ENCODE peak calls at places on chromosome 5, in seven cellular contexts. W, I, G, H, P, A and Y are unnamed samples.

GRCh38 chr5:122907238-122907637 is 61.8 kb downstream of the SNX24 start:
- DNase-seq in W (no peak), I (no peak), G (peak; percentile 85), H (no peak), P (no peak), A (no peak), Y (no peak)

GRCh38 chr5:176429972-176430371 is 13.6 kb upstream of the CLTB start:
- DNase-seq in W (no peak), I (no peak), G (no peak), H (no peak), P (no peak), A (no peak), Y (no peak)

GRCh38 chr5:126450388-126450787 is 27.2 kb downstream of the GRAMD2B start:
- DNase-seq in W (no peak), I (no peak), G (no peak), H (peak; percentile 18), P (no peak), A (no peak), Y (peak; percentile 49)

GRCh38 chr5:143807401-143807800 is 4.6 kb upstream of the HMHB1 start:
- DNase-seq in W (no peak), I (no peak), G (no peak), H (no peak), P (no peak), A (no peak), Y (no peak)

GRCh38 chr5:107263387-107264003 is 407.2 kb downstream of the EFNA5 start:
- DNase-seq in W (no peak), I (no peak), G (no peak), H (no peak), P (no peak), A (no peak), Y (no peak)

GRCh38 chr5:180291943-180292831 is at the start of gene MAPK9:
- DNase-seq in W (peak; percentile 54), I (no peak), G (peak; percentile 80), H (peak; percentile 89), P (peak; percentile 79), A (no peak), Y (peak; percentile 88)

GRCh38 chr5:166427211-166427610 is 1864.2 kb upstream of the WWC1 start:
- DNase-seq in W (no peak), I (no peak), G (no peak), H (no peak), P (no peak), A (no peak), Y (no peak)

GRCh38 chr5:100550531-100551036 is 15.4 kb downstream of the FAM174A start:
- DNase-seq in W (peak; percentile 6), I (no peak), G (peak; percentile 10), H (no peak), P (no peak), A (no peak), Y (no peak)

GRCh38 chr5:124504081-124504916 is 242.1 kb downstream of the ZNF608 start:
- DNase-seq in W (no peak), I (no peak), G (no peak), H (no peak), P (no peak), A (no peak), Y (no peak)

GRCh38 chr5:174190073-174190675 is 144.7 kb downstream of the NSG2 start:
- DNase-seq in W (no peak), I (no peak), G (no peak), H (no peak), P (no peak), A (no peak), Y (no peak)

GRCh38 chr5:55523293-55523692 is 11.5 kb downstream of the PLPP1 start:
- DNase-seq in W (no peak), I (no peak), G (no peak), H (no peak), P (no peak), A (no peak), Y (no peak)

GRCh38 chr5:87499478-87500410 is 87.0 kb upstream of the CCNH start:
- DNase-seq in W (no peak), I (no peak), G (peak; percentile 0), H (no peak), P (no peak), A (no peak), Y (no peak)

GRCh38 chr5:154779105-154779504 is 23.9 kb downstream of the LARP1 start:
- DNase-seq in W (peak; percentile 60), I (peak; percentile 68), G (peak; percentile 91), H (no peak), P (no peak), A (no peak), Y (no peak)

GRCh38 chr5:29304555-29304954 is 1888.9 kb upstream of the CDH6 start:
- DNase-seq in W (no peak), I (no peak), G (no peak), H (no peak), P (no peak), A (no peak), Y (no peak)

GRCh38 chr5:151357792-151358191 is 10.4 kb upstream of the SLC36A2 start:
- DNase-seq in W (no peak), I (no peak), G (peak; percentile 31), H (no peak), P (no peak), A (no peak), Y (no peak)

GRCh38 chr5:78756853-78757252 is 108.3 kb upstream of the LHFPL2 start:
- DNase-seq in W (no peak), I (no peak), G (no peak), H (no peak), P (no peak), A (no peak), Y (no peak)

GRCh38 chr5:149737355-149737754 is 7.2 kb downstream of the PPARGC1B start:
- DNase-seq in W (no peak), I (no peak), G (no peak), H (no peak), P (no peak), A (no peak), Y (no peak)

GRCh38 chr5:126877011-126877410 is 100.1 kb downstream of the LMNB1 start:
- DNase-seq in W (no peak), I (peak; percentile 15), G (peak; percentile 32), H (no peak), P (no peak), A (no peak), Y (no peak)

GRCh38 chr5:75885849-75886596 is 168.8 kb upstream of the POC5 start:
- DNase-seq in W (no peak), I (no peak), G (peak; percentile 15), H (peak; percentile 2), P (no peak), A (no peak), Y (no peak)

GRCh38 chr5:134555889-134556311 is 30.4 kb downstream of the JADE2 start:
- DNase-seq in W (no peak), I (no peak), G (peak; percentile 80), H (peak; percentile 92), P (peak; percentile 79), A (no peak), Y (peak; percentile 77)

GRCh38 chr5:133921069-133921468 is 47.4 kb downstream of the C5orf15 start:
- DNase-seq in W (no peak), I (no peak), G (no peak), H (no peak), P (no peak), A (no peak), Y (no peak)

GRCh38 chr5:133769842-133770241 is 157.5 kb upstream of the FSTL4 start:
- DNase-seq in W (no peak), I (no peak), G (no peak), H (no peak), P (no peak), A (no peak), Y (no peak)

GRCh38 chr5:111680737-111681413 is 76.1 kb downstream of the NREP start:
- DNase-seq in W (peak; percentile 93), I (peak; percentile 94), G (peak; percentile 97), H (no peak), P (no peak), A (peak; percentile 17), Y (no peak)

GRCh38 chr5:28580616-28581015 is 1542.2 kb upstream of the CDH9 start:
- DNase-seq in W (no peak), I (peak; percentile 35), G (no peak), H (no peak), P (no peak), A (no peak), Y (no peak)

GRCh38 chr5:131589510-131590348 is 45.3 kb downstream of the RAPGEF6 start:
- DNase-seq in W (peak; percentile 27), I (peak; percentile 15), G (peak; percentile 70), H (peak; percentile 11), P (no peak), A (no peak), Y (no peak)

GRCh38 chr5:88045931-88046461 is 222.6 kb downstream of the TMEM161B start:
- DNase-seq in W (no peak), I (no peak), G (no peak), H (no peak), P (no peak), A (no peak), Y (no peak)

GRCh38 chr5:117943120-117943519 is 1045.2 kb downstream of the DTWD2 start:
- DNase-seq in W (no peak), I (no peak), G (peak; percentile 11), H (no peak), P (no peak), A (no peak), Y (no peak)

GRCh38 chr5:109403469-109403868 is 6.3 kb downstream of the PJA2 start:
- DNase-seq in W (no peak), I (no peak), G (no peak), H (no peak), P (no peak), A (no peak), Y (no peak)